ENCODE peak calls at places on chromosomes 4 and X, in nine cellular contexts. P is endothelial cell of umbilical vein; W is IMR-90; C is left ventricle myocardium inferior; O is Caco-2; R is tibial artery; B is brain microvascular endothelial cell; K is effector memory CD4-positive, alpha-beta T cell; D is ovary. Q is an unnamed sample.
A peak's percentile ranks its signal among the peaks of the same experiment; 100 is the strongest.

GRCh38 chr4:25484243-25484721 is 107.2 kb downstream of the ANAPC4 start:
- DNase-seq in P (no peak), W (no peak), C (no peak), O (no peak), R (no peak), B (no peak), K (no peak), D (no peak), Q (no peak)

GRCh38 chr4:62548108-62548524 is 1348.0 kb downstream of the ADGRL3 start:
- DNase-seq in P (no peak), W (no peak), C (peak; percentile 55), O (no peak), R (peak; percentile 67), B (no peak), K (no peak), D (no peak), Q (no peak)

GRCh38 chr4:71141125-71141524 is 147.7 kb downstream of the DCK start:
- DNase-seq in P (no peak), W (peak; percentile 17), C (no peak), O (no peak), R (no peak), B (no peak), K (no peak), D (no peak), Q (no peak)

GRCh38 chr4:6674500-6675149 is 19.1 kb upstream of the S100P start:
- DNase-seq in P (peak; percentile 48), W (peak; percentile 41), C (no peak), O (peak; percentile 63), R (peak; percentile 60), B (peak; percentile 7), K (peak; percentile 58), D (no peak), Q (no peak)

GRCh38 chr4:110119880-110120279 is 78.5 kb downstream of the ELOVL6 start:
- DNase-seq in P (peak; percentile 40), W (peak; percentile 76), C (no peak), O (no peak), R (no peak), B (no peak), K (no peak), D (no peak), Q (no peak)

GRCh38 chrX:16559206-16559619 is 90.7 kb upstream of the S100G start:
- DNase-seq in P (no peak), W (peak; percentile 43), C (no peak), O (no peak), R (no peak), B (no peak), K (no peak), D (no peak), Q (no peak)

GRCh38 chr4:71614626-71615025 is 169.3 kb downstream of the GC start:
- DNase-seq in P (no peak), W (no peak), C (no peak), O (no peak), R (no peak), B (no peak), K (no peak), D (no peak), Q (no peak)

GRCh38 chrX:129876734-129877395 is 29.1 kb upstream of the UTP14A start:
- DNase-seq in P (peak; percentile 48), W (peak; percentile 29), C (no peak), O (peak; percentile 29), R (no peak), B (peak; percentile 3), K (no peak), D (no peak), Q (no peak)

GRCh38 chrX:86460760-86461159 is 312.5 kb downstream of the DACH2 start:
- DNase-seq in P (no peak), W (no peak), C (no peak), O (no peak), R (no peak), B (no peak), K (no peak), D (no peak), Q (no peak)

GRCh38 chr4:84451546-84451945 is 47.5 kb downstream of the NKX6-1 start:
- DNase-seq in P (peak; percentile 4), W (no peak), C (no peak), O (no peak), R (no peak), B (peak; percentile 7), K (no peak), D (no peak), Q (no peak)

GRCh38 chr4:152206185-152206584 is 329.7 kb downstream of the FBXW7 start:
- DNase-seq in P (peak; percentile 14), W (no peak), C (no peak), O (no peak), R (no peak), B (no peak), K (no peak), D (no peak), Q (no peak)

GRCh38 chrX:31547816-31548215 is 476.0 kb upstream of the FTHL17 start:
- DNase-seq in P (no peak), W (no peak), C (no peak), O (no peak), R (no peak), B (no peak), K (no peak), D (no peak), Q (no peak)

GRCh38 chr4:30068234-30068633 is 651.9 kb upstream of the PCDH7 start:
- DNase-seq in P (no peak), W (no peak), C (no peak), O (no peak), R (no peak), B (no peak), K (no peak), D (no peak), Q (no peak)

GRCh38 chr4:116197317-116197809 is 888.0 kb downstream of the TRAM1L1 start:
- DNase-seq in P (no peak), W (no peak), C (no peak), O (no peak), R (no peak), B (no peak), K (no peak), D (no peak), Q (no peak)

GRCh38 chrX:71599965-71600364 is 18.3 kb downstream of the CXCR3 start:
- DNase-seq in P (no peak), W (no peak), C (no peak), O (no peak), R (no peak), B (no peak), K (no peak), D (no peak), Q (no peak)

GRCh38 chr4:79922011-79922410 is 151.0 kb downstream of the ANTXR2 start:
- DNase-seq in P (no peak), W (peak; percentile 10), C (no peak), O (no peak), R (no peak), B (no peak), K (no peak), D (no peak), Q (no peak)

GRCh38 chrX:13327666-13328065 is 7.8 kb upstream of the ATXN3L start:
- DNase-seq in P (no peak), W (no peak), C (no peak), O (no peak), R (no peak), B (no peak), K (no peak), D (no peak), Q (no peak)

DNA sequence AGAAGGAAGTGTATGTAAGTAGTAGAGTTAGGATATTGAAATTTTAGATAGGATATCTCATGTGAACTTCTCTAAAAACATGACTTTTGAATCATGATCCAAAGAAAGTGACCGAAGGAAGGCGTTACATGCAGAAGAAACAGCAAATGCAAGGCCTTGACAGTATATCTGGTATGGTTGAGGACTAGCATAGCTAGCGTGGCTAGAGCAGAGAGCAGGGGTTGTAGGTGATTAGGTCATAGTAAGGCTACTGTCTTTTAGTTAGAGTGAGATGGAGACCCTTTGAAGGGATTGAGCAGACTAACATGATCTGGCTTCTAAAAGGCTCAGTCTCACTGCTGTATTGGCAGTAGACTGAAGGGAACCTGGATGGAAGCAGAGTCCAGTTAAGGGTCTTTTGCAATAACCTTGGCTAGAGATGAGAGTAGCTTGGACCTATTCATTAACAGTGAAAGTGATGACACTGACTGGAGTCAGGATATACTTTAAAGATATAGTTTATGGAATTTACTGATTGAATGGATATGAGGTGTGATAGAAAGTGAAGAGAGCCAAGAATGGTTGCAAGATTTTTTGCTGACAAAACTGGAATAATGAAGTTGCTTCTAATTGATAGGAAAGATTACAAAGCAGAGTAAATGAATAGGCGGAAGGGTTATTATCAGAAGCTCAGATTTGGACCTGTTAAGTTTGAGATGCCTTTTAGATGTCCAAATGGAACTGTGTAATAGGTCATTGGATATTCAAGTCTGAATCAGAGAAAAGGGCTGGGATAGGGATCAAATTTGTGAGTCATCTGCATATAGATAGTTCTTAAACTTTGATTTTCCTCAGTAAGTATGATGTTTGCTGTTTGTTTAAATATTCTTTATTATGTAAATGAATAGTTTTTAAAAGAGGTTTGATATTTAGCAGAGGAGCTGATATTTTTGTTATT is 59.8 kb downstream of the MRPL1 start:
- DNase-seq in P (peak; percentile 57), W (peak; percentile 83), C (no peak), O (no peak), R (no peak), B (no peak), K (no peak), D (no peak), Q (no peak)
- H3K4me3 ChIP-seq in P (no peak overlapping the region), W (no peak overlapping the region), C (no peak overlapping the region), O (no peak overlapping the region), R (no peak overlapping the region), B (no peak overlapping the region), K (no peak overlapping the region), D (no peak overlapping the region), Q (no peak overlapping the region)

GRCh38 chr4:54663181-54663580 is 5.4 kb downstream of the KIT start:
- DNase-seq in P (no peak), W (no peak), C (no peak), O (no peak), R (no peak), B (no peak), K (no peak), D (no peak), Q (no peak)
- H3K27me3 ChIP-seq in P (peaks cover 14% of the 10 kb centered on the region), W (no peaks in the 10 kb centered on the region), C (peaks cover 38% of the 10 kb centered on the region), O (no peaks in the 10 kb centered on the region), R (no peaks in the 10 kb centered on the region), B (no peaks in the 10 kb centered on the region), K (peaks cover 7% of the 10 kb centered on the region), D (no peaks in the 10 kb centered on the region), Q (peaks cover 6% of the 10 kb centered on the region)

DNA sequence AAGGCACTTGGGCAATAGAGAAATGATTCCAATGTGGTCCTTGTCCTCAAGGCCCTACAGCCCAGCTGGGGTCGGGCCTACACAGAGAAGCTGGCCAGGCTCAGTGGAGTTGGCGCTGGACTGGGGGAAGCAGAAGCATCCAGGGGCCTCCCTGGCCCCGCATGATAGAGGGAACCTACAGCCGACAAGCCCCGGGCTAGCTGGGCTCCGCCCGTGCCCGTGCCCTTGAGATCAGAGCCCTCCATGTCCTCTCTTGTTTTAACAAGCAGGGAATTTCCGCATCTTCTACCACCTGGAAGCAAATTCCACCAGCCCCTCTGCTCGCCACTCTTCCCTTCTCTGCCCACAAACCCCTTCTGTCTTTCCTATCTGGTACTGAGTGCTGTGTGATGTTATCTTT is 31.6 kb downstream of the CYTL1 start:
- DNase-seq in P (no peak), W (no peak), C (no peak), O (no peak), R (no peak), B (no peak), K (no peak), D (no peak), Q (no peak)
- H3K36me3 ChIP-seq in P (no peaks in the 10 kb centered on the region), W (no peaks in the 10 kb centered on the region), C (no peaks in the 10 kb centered on the region), O (no peaks in the 10 kb centered on the region), R (no peaks in the 10 kb centered on the region), B (no peaks in the 10 kb centered on the region), K (no peaks in the 10 kb centered on the region), D (no peaks in the 10 kb centered on the region), Q (no peaks in the 10 kb centered on the region)

GRCh38 chr4:153374471-153374870 is 30.0 kb downstream of the MND1 start:
- DNase-seq in P (no peak), W (no peak), C (no peak), O (no peak), R (no peak), B (no peak), K (no peak), D (no peak), Q (no peak)
- H3K4me3 ChIP-seq in P (no peak overlapping the region), W (no peak overlapping the region), C (no peak overlapping the region), O (no peak overlapping the region), R (no peak overlapping the region), B (no peak overlapping the region), K (no peak overlapping the region), D (no peak overlapping the region), Q (no peak overlapping the region)